ENCODE peak calls at places on chromosomes 1 and 21, in five cellular contexts. W is fibroblast of lung, E is hepatocyte, L is GM23338, Z is H1. G is an unnamed sample. For H4K20me1 and H3K4me1, the result is how much of the 10 kb centered on the place peaks cover.

GRCh38 chr1:40612345-40612831 is 53.1 kb downstream of the RIMS3 start:
- DNase-seq in W (peak), L (peak), E (peak), Z (no peak), G (peak)

GRCh38 chr1:188128761-188129160 is 1300.0 kb downstream of the PLA2G4A start:
- DNase-seq in W (peak), Z (no peak), E (no peak), L (peak), G (no peak)

GRCh38 chr1:170402451-170403311 is 129.3 kb upstream of the GORAB start:
- DNase-seq in E (no peak), W (no peak), Z (no peak), L (no peak), G (no peak)

GRCh38 chr1:168320805-168321577 is 40.3 kb downstream of the TBX19 start:
- DNase-seq in W (peak), E (peak), L (no peak), Z (no peak), G (peak)

GRCh38 chr1:242764161-242764560 is 239.7 kb upstream of the PLD5 start:
- DNase-seq in W (no peak), Z (no peak), E (no peak), L (no peak), G (no peak)

GRCh38 chr1:53108646-53109580 is 33.5 kb downstream of the SLC1A7 start:
- DNase-seq in Z (no peak), W (peak), E (peak), L (no peak), G (peak)

GRCh38 chr1:108051625-108052382 is 86.8 kb upstream of the VAV3 start:
- DNase-seq in E (peak), L (peak), W (no peak), Z (no peak), G (no peak)

GRCh38 chr1:116374340-116375164 is 1.5 kb downstream of the ATP1A1 start:
- DNase-seq in L (peak), Z (no peak), W (no peak), E (no peak), G (no peak)

GRCh38 chr1:166703726-166704220 is 135.5 kb upstream of the POGK start:
- DNase-seq in Z (no peak), E (no peak), W (no peak), L (no peak), G (no peak)

GRCh38 chr1:24393892-24394291 is 19.7 kb downstream of the STPG1 start:
- DNase-seq in W (peak), E (no peak), L (no peak), Z (no peak), G (peak)

GRCh38 chr1:224138198-224138597 is 24.3 kb downstream of the FBXO28 start:
- DNase-seq in W (no peak), Z (no peak), L (no peak), E (no peak), G (peak)

GRCh38 chr1:145720556-145720877 is 1.2 kb downstream of the CD160 start:
- DNase-seq in L (peak), Z (no peak), W (peak), E (peak), G (peak)

GRCh38 chr1:173479649-173480048 is 2.5 kb downstream of the PRDX6 start:
- DNase-seq in W (peak), L (no peak), Z (no peak), E (peak), G (no peak)

GRCh38 chr21:43267391-43268085 is 98.7 kb downstream of the CRYAA start:
- DNase-seq in Z (no peak), W (no peak), E (no peak), L (no peak), G (peak)

GRCh38 chr1:214404154-214404553 is 123.2 kb downstream of the SMYD2 start:
- DNase-seq in Z (no peak), E (no peak), L (no peak), W (peak), G (peak)

GRCh38 chr1:47682198-47682597 is 244.4 kb downstream of the FOXD2 start:
- DNase-seq in Z (no peak), E (no peak), W (no peak), L (no peak), G (no peak)

GRCh38 chr1:51058863-51059262 is 43.2 kb upstream of the C1orf185 start:
- DNase-seq in W (peak), L (peak), E (no peak), Z (no peak), G (no peak)

GRCh38 chr1:170692866-170693575 is 29.1 kb downstream of the PRRX1 start:
- DNase-seq in W (peak), E (no peak), L (no peak), Z (no peak), G (no peak)

GRCh38 chr1:177252877-177253276 is 82.1 kb downstream of the BRINP2 start:
- DNase-seq in E (no peak), L (no peak), Z (no peak), W (no peak), G (no peak)

GRCh38 chr1:229434641-229435051 is 752 bp upstream of the ACTA1 start:
- DNase-seq in Z (no peak), W (no peak), L (peak), E (no peak), G (no peak)

GRCh38 chr1:239979469-239979868 is 112.2 kb upstream of the FMN2 start:
- DNase-seq in E (no peak), W (no peak), L (peak), Z (no peak), G (no peak)

GRCh38 chr1:41323243-41323642 is 38.0 kb upstream of the FOXO6 start:
- DNase-seq in L (no peak), Z (no peak), E (no peak), W (no peak), G (no peak)

GRCh38 chr1:38964140-38964548 is 22.5 kb upstream of the RHBDL2 start:
- DNase-seq in L (peak), Z (no peak), E (no peak), W (no peak), G (no peak)

DNA sequence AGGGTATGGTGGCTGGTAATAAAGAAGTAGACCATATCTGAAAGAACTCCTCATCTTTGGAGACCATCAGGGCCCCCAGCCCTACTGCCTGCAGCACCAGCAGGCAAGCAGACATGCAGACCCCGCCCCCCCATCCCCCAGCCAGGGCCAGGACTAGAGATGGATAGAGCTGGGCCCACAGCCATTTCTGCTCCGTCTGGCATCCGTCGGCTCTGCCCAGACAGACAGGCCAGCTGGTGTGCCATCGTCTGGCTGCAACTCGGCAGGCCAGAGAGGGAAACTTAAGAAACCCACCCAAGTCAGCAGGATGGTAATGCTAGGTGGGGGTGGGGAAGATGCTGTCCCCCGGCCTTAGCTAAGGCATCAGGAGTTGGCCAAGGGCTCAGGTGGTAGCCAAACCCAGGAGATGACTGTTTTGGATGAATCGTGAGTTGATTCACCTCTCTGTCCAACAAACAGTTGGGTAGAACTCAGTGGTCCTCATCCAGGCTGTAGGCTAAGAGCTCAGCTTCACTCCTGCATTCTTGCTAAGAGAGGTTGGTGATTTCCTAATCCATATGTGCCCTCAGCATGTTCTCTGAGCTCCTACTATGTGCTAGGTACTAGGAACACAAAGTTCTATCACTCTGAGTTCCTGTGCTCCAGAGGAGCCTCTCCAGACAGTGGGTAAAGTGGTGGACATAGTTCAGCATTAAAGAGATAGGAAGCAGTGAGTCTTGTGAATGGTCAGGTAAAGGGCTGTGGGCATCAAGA is 23.2 kb upstream of the TMEM222 start:
- DNase-seq in W (no peak), E (no peak), L (no peak), Z (no peak), G (peak)
- H3K4me3 ChIP-seq in W (no peak), E (no peak), L (peak), Z (no peak), G (no peak)

DNA sequence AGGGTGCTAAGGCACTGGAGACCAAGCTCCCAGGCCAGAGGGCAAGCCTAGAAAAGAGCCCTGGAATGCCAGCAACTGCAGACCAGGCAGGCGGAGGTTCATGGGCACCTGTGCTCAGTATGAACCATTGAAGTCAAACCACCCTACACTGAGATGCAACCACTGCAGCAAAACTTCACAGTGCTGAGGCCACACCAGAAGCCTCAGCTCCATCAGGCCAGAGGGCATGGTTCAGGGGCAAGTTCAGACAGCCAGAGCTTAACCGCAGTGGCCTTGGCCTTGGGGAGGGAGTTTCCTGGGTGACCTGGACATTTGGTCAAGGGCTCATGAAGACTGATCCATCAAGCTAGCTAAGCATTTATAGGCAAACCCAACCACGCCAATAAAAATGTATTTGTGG is 7.1 kb downstream of the RCC2 start:
- DNase-seq in L (no peak), E (no peak), Z (no peak), W (no peak), G (no peak)
- H4K20me1 ChIP-seq in L (half or more), E (half or more), Z (under half), W (under half), G (under half)

DNA sequence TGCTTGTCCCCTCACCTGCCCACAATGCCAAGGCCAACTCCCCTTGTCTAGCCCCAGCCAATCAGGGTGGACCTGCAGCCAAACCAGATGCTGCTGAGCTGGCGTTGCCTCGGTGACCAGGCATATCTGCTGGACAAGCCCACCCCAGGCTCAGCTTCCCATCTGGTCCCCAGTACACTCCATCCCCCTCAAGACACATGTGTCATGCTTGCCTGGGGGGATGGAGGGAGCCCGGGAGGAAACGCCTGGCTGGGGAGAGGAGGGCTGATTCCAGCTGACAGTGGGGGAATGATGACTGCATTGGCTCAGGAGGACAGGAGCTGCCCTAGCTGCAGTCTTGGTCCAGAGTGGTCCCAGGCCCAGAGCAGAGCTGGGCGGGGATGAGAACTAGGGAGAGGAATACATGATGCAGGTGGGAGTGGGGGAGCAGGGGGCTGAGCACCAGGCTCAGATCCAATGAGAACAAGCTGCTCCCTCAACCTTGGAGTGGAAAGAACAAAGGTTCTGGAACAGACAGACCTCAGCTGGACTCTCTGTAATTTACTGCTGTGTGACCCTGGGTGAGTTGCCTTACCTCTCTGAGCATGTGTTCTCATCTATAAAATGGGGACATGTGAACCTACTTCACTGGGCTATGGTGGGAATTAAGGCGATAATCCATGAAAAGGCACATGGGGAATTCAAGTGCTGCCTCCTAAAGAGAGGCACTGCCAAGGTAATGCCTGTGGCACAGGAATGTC is 23.1 kb upstream of the ECE1 start:
- DNase-seq in E (no peak), Z (no peak), L (no peak), W (no peak), G (peak)
- H3K4me1 ChIP-seq in E (under half), Z (under half), L (under half), W (under half), G (under half)

DNA sequence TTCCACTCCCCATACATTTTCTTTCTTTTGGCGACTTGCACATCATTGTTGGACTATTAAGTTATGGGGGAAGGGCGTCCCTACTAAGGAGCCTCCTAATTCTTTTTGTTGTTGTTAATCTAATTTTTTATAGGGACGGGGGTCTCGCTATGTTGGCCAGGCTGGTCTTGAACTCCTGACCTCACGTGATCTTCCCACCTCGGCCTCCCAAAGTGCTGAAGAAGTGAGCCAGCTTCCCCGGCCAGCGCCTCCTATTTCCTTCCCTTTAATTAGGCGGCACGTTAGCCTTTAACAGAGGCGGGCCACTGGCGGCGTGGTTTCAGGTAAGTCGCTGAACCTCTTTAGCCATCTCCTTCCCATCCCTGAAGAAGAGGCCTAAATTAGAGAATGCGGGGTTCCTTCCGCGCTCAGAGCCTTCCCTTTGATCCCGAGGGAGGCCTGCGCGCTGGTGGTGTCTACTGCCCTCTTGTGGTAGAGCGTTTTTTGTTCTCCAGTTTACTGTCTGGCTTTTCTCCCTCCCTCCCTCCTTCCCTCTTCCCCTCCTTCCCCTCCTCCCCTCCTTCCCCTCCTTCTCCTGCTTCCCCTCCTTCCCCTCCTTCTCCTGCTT is 38.1 kb downstream of the TNFRSF9 start:
- DNase-seq in L (peak), Z (peak), W (peak), E (peak), G (peak)
- H3K4me3 ChIP-seq in L (no peak), Z (no peak), W (no peak), E (no peak), G (peak)

DNA sequence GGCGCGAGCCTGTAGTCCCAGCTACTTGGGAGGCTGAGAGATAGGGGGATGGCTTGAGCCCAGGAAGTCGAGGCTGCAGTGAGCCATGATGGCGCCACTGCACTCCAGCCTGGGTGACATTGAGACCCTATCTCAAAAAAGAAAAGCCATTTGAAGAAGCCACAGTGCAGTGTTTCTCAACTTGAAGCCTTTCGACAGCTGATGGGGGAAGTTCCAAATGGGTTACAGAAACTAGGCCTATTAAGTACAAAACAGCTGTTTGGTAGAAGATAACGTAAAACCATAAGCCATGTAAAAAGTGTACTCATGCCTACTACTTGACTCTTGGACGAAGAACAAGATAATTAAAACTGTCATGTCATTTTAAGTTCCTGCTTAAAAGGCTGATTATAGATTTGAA is 16.7 kb downstream of the COPA start:
- DNase-seq in E (no peak), Z (no peak), W (no peak), L (no peak), G (no peak)
- H4K20me1 ChIP-seq in E (under half), Z (under half), W (under half), L (under half), G (under half)

DNA sequence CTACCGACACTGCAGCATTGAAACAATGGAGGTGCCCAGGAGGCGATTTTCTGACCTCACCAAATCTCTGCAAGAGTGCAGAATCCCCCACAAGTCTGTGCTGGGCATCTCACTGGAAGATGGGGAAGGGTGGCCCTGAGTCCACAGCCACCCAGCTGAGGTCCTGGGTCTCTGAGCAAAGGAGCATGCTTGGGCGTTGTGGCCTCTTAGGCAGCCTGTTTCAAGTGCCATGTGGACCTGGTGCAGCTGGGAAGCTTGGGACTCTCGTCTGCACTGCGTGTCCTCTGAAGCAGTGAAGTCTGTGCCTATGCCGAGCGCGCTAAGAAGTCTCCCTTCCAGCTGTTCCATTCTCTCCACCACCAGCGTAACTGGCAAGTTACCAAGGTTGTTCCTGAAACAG is 4.9 kb upstream of the PLA2G2C start:
- DNase-seq in Z (no peak), L (no peak), W (no peak), E (no peak), G (no peak)
- H3K4me1 ChIP-seq in Z (under half), L (under half), W (under half), E (under half), G (under half)

GRCh38 chr1:56683569-56683968 is 38.5 kb downstream of the PRKAA2 start:
- DNase-seq in E (no peak), W (no peak), L (no peak), Z (no peak), G (no peak)

GRCh38 chr1:56688522-56689026 is 43.5 kb downstream of the PRKAA2 start:
- DNase-seq in Z (no peak), L (peak), W (peak), E (peak), G (peak)

DNA sequence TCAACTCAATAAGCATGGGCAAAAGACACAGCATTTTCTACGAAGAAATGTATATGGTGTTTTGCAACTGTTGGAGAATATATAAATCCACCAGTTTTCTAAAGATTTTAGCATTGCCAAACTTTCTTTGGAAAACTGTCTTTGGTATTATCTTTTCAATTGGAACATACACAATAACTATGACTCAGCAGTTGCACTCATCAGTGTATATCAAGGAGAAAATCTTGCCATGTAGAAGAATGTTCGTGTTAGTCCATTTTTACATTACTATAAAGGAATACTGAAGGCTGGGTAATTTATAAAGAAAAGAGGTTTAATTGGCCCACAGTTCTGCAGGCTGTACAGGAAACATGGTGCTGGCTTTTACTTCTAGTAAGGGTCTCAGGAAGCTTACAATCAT is 41.1 kb downstream of the PRKAA2 start:
- DNase-seq in E (no peak), L (no peak), Z (no peak), W (peak), G (no peak)
- H3K4me3 ChIP-seq in E (no peak), L (no peak), Z (no peak), W (no peak), G (no peak)

GRCh38 chr1:9153152-9153551 is 24.2 kb upstream of the GPR157 start:
- DNase-seq in E (no peak), Z (no peak), L (no peak), W (no peak), G (no peak)
- H4K20me1 ChIP-seq in E (under half), Z (under half), L (under half), W (under half), G (under half)

DNA sequence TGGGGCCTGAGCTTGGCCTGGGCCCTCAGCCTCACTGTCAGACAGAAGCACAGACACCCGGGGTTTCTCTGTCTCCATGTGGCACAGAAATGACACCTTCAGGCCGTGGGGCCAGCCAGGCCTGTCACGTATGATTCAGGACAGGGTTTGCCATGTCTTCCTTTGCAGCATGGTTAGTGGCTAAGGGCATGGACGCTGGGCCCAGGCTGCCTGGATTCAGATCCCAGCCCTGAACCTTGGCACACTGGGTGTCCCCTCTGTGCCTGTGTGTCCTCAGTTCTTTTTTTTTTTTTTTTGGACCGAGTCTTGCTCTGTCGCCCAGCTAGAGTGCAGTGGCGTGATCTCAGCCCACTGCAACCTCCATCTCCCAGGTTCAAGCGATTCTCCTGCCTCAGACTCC is 73.6 kb downstream of the SPSB1 start:
- DNase-seq in L (no peak), Z (no peak), W (no peak), E (no peak), G (no peak)
- H3K4me1 ChIP-seq in L (under half), Z (under half), W (under half), E (under half), G (under half)

DNA sequence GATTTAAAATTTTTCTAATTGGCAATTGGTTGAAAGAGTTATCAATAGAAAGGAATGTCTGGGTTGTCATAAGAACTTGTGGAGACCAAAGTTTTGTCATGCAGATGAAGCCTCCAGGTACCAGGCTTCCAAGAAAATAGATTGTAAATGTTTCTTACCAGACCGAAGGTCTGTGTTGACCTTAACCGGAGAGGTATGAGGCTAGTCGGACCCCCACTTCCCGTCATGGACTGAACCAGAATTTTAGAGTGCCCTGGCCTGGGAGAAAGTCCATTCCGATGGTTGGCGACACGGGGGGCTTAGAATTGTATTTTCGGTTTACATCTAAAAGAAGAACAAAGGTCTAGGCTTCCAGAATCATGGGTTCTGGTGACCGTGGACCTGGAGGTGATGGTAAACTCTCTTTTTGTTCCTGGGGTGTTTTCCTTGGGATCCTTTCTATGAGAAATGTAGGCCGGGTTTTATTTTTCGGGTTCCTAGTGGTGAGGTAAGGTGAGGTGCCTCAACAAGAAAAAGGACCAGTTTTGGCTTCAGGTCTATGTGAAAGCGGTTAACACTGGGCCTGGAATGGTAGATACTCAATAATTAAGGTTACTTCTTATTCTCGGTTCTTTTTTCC is 405 bp upstream of the UHMK1 start:
- DNase-seq in Z (no peak), W (no peak), L (peak), E (no peak), G (no peak)
- H3K4me3 ChIP-seq in Z (peak), W (peak), L (peak), E (peak), G (peak)